ENCODE peak calls at places on chromosomes 5 and 9, in four cellular contexts. D, G, T and W are unnamed samples.

GRCh38 chr9:112751059-112751795 is 667 bp downstream of the SNX30 start:
- DNase-seq in D (peak), G (peak), T (peak), W (peak)

GRCh38 chr5:85927632-85928031 is 690.1 kb upstream of the COX7C start:
- DNase-seq in D (no peak), G (no peak), T (no peak), W (no peak)

GRCh38 chr9:80501635-80502034 is 929.9 kb downstream of the TLE4 start:
- DNase-seq in D (peak), G (no peak), T (no peak), W (no peak)

GRCh38 chr9:38700695-38701094 is 19.2 kb downstream of the FAM240B start:
- DNase-seq in D (peak), G (no peak), T (no peak), W (no peak)

GRCh38 chr5:1110930-1111726 is 735 bp downstream of the SLC12A7 start:
- DNase-seq in D (no peak), G (no peak), T (no peak), W (no peak)

GRCh38 chr5:149002053-149002452 is 60.8 kb downstream of the SH3TC2 start:
- DNase-seq in D (peak), G (peak), T (no peak), W (no peak)

GRCh38 chr5:117380316-117380715 is 805.7 kb upstream of the SEMA6A start:
- DNase-seq in D (no peak), G (no peak), T (no peak), W (no peak)

GRCh38 chr9:97852001-97852398 is 1.0 kb upstream of the FOXE1 start:
- DNase-seq in D (no peak), G (no peak), T (no peak), W (no peak)

GRCh38 chr5:53369681-53370080 is 110.7 kb upstream of the FST start:
- DNase-seq in D (no peak), G (no peak), T (no peak), W (no peak)